ENCODE peak calls at places on chromosome 15, in five cellular contexts. One of them, this sample, is unnamed.

GRCh38 chr15:43067717-43068461 is 37.9 kb downstream of the UBR1 start:
- DNase-seq in activated CD8-positive, alpha-beta T cell treated with anti-CD3 and anti-CD28 coated beads for 36 hours: peak; percentile 31
- DNase-seq in pancreas: no peak
- DNase-seq in ovary: no peak
- DNase-seq in Calu3: no peak
- DNase-seq in this sample: no peak

GRCh38 chr15:74994236-74994635 is 1.1 kb upstream of the SCAMP5 start:
- DNase-seq in ovary: no peak
- DNase-seq in Calu3: no peak
- DNase-seq in pancreas: no peak
- DNase-seq in activated CD8-positive, alpha-beta T cell treated with anti-CD3 and anti-CD28 coated beads for 36 hours: no peak
- DNase-seq in this sample: no peak

GRCh38 chr15:51736069-51736468 is 1.4 kb downstream of the LYSMD2 start:
- DNase-seq in Calu3: no peak
- DNase-seq in pancreas: no peak
- DNase-seq in ovary: no peak
- DNase-seq in activated CD8-positive, alpha-beta T cell treated with anti-CD3 and anti-CD28 coated beads for 36 hours: peak; percentile 48
- DNase-seq in this sample: no peak

GRCh38 chr15:62067448-62068044 is 769 bp downstream of the C2CD4A start:
- DNase-seq in activated CD8-positive, alpha-beta T cell treated with anti-CD3 and anti-CD28 coated beads for 36 hours: peak; percentile 32
- DNase-seq in ovary: peak; percentile 37
- DNase-seq in Calu3: peak; percentile 49
- DNase-seq in pancreas: peak; percentile 49
- DNase-seq in this sample: no peak

GRCh38 chr15:57610130-57610529 is 18.4 kb downstream of the MYZAP start:
- DNase-seq in pancreas: peak; percentile 83
- DNase-seq in Calu3: peak; percentile 67
- DNase-seq in ovary: peak; percentile 69
- DNase-seq in activated CD8-positive, alpha-beta T cell treated with anti-CD3 and anti-CD28 coated beads for 36 hours: no peak
- DNase-seq in this sample: peak; percentile 94

GRCh38 chr15:99416191-99417188 is 149.3 kb upstream of the MEF2A start:
- DNase-seq in ovary: no peak
- DNase-seq in Calu3: no peak
- DNase-seq in pancreas: no peak
- DNase-seq in activated CD8-positive, alpha-beta T cell treated with anti-CD3 and anti-CD28 coated beads for 36 hours: no peak
- DNase-seq in this sample: no peak

GRCh38 chr15:63502843-63503738 is 1.3 kb upstream of the USP3 start:
- DNase-seq in ovary: peak; percentile 78
- DNase-seq in activated CD8-positive, alpha-beta T cell treated with anti-CD3 and anti-CD28 coated beads for 36 hours: peak; percentile 94
- DNase-seq in Calu3: peak; percentile 97
- DNase-seq in pancreas: peak; percentile 94
- DNase-seq in this sample: peak; percentile 76

GRCh38 chr15:65766422-65767263 is 25.4 kb downstream of the DENND4A start:
- DNase-seq in Calu3: no peak
- DNase-seq in activated CD8-positive, alpha-beta T cell treated with anti-CD3 and anti-CD28 coated beads for 36 hours: no peak
- DNase-seq in pancreas: no peak
- DNase-seq in ovary: no peak
- DNase-seq in this sample: no peak

GRCh38 chr15:51908312-51908711 is 63.3 kb downstream of the LEO1 start:
- DNase-seq in ovary: no peak
- DNase-seq in Calu3: no peak
- DNase-seq in activated CD8-positive, alpha-beta T cell treated with anti-CD3 and anti-CD28 coated beads for 36 hours: no peak
- DNase-seq in pancreas: no peak
- DNase-seq in this sample: no peak

GRCh38 chr15:64112077-64112772 is 16.4 kb downstream of the SNX1 start:
- DNase-seq in pancreas: no peak
- DNase-seq in Calu3: no peak
- DNase-seq in ovary: no peak
- DNase-seq in activated CD8-positive, alpha-beta T cell treated with anti-CD3 and anti-CD28 coated beads for 36 hours: no peak
- DNase-seq in this sample: no peak

GRCh38 chr15:58332676-58333400 is 99.0 kb upstream of the LIPC start:
- DNase-seq in ovary: no peak
- DNase-seq in activated CD8-positive, alpha-beta T cell treated with anti-CD3 and anti-CD28 coated beads for 36 hours: no peak
- DNase-seq in Calu3: peak; percentile 4
- DNase-seq in pancreas: peak; percentile 10
- DNase-seq in this sample: peak; percentile 77

DNA sequence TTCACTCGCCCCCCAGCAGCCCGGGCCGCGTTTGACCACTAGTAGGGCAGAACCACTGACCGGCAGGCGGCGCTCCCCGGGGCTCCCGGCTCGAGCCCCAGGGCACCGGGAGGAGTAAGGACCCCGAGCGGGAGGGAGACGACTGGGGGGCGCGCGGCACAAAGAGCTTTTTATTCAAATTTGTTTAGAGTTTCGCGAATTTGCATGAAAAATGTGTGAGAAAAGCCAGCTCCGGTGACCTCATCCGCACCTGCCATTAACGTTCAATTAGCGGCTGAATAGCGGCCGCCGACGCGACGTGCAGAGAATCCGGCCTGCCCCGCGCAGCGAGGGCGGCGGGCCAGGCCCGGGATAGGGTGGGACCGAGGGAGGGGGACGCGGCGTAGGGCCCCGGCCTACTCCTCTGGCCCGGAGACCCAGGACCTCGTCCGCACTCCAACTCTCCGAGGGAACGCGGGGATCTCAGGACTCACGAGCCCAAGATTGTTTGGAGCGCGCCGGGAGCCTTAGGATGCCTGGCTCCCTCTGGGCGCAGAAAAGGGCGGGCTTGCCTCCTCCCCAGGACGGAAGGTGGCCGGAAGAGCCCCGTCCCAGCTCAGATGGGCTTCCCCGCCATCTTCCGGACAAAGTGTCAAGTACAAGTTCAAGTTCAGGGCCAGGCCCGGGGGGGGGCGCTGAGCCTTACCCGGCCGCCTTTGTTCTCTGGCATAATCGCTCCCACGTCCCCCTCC is 64.9 kb upstream of the POLG start:
- DNase-seq in pancreas: no peak
- DNase-seq in ovary: no peak
- DNase-seq in activated CD8-positive, alpha-beta T cell treated with anti-CD3 and anti-CD28 coated beads for 36 hours: peak; percentile 61
- DNase-seq in Calu3: peak; percentile 62
- DNase-seq in this sample: no peak
- TF ChIP-seq CTCF in pancreas: no peak
- TF ChIP-seq CTCF in ovary: no peak
- TF ChIP-seq CTCF in activated CD8-positive, alpha-beta T cell treated with anti-CD3 and anti-CD28 coated beads for 36 hours: peak; percentile 52
- TF ChIP-seq CTCF in Calu3: peak; percentile 66
- TF ChIP-seq CTCF in this sample: peak; percentile 61

GRCh38 chr15:100926258-100926657 is 7.1 kb downstream of the LRRK1 start:
- DNase-seq in pancreas: no peak
- DNase-seq in Calu3: no peak
- DNase-seq in ovary: no peak
- DNase-seq in activated CD8-positive, alpha-beta T cell treated with anti-CD3 and anti-CD28 coated beads for 36 hours: no peak
- DNase-seq in this sample: no peak
- TF ChIP-seq CTCF in pancreas: no peak
- TF ChIP-seq CTCF in Calu3: no peak
- TF ChIP-seq CTCF in ovary: no peak
- TF ChIP-seq CTCF in activated CD8-positive, alpha-beta T cell treated with anti-CD3 and anti-CD28 coated beads for 36 hours: no peak
- TF ChIP-seq CTCF in this sample: no peak

GRCh38 chr15:88939486-88939806 is 26.3 kb upstream of the MFGE8 start:
- DNase-seq in Calu3: no peak
- DNase-seq in pancreas: no peak
- DNase-seq in activated CD8-positive, alpha-beta T cell treated with anti-CD3 and anti-CD28 coated beads for 36 hours: no peak
- DNase-seq in ovary: no peak
- DNase-seq in this sample: no peak

GRCh38 chr15:88940110-88940675 is 27.0 kb upstream of the MFGE8 start:
- DNase-seq in activated CD8-positive, alpha-beta T cell treated with anti-CD3 and anti-CD28 coated beads for 36 hours: no peak
- DNase-seq in ovary: no peak
- DNase-seq in pancreas: no peak
- DNase-seq in Calu3: no peak
- DNase-seq in this sample: no peak

DNA sequence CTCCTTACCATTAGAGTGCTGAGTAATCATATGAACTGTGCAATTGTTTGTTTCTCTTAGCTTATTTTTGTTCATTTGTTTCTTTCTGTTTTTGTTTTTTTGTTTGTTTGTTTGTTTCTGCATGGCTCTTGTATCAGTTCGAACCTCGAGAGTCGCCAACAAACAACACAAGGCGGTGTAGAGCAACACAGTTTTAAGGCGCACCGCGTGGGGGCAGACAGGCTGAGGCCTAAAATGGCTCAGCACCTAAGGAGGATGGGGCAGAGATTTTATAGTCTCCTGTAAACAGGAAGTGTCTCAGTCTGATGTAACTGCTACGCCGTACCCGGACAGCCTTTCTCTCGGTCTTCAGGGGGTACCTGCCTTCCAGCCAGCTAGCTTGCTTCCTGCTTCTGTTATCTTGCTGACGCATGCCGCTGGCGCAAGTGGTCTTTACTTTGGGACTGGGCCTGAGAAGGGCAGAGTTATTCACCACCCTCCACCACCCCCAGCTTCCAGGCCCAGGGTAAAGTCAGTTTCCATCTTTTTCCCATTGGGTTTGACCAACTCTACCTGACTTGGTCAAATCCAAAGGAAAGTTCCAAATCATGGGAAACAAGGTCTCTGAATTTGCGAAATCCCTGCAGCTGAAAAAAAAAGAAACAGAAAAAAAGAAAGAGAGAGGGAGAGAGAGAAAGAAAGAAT is 25.8 kb upstream of the MFGE8 start:
- DNase-seq in ovary: no peak
- DNase-seq in Calu3: no peak
- DNase-seq in activated CD8-positive, alpha-beta T cell treated with anti-CD3 and anti-CD28 coated beads for 36 hours: no peak
- DNase-seq in pancreas: no peak
- DNase-seq in this sample: no peak
- TF ChIP-seq CTCF in ovary: no peak
- TF ChIP-seq CTCF in Calu3: no peak
- TF ChIP-seq CTCF in activated CD8-positive, alpha-beta T cell treated with anti-CD3 and anti-CD28 coated beads for 36 hours: no peak
- TF ChIP-seq CTCF in pancreas: no peak
- TF ChIP-seq CTCF in this sample: no peak

DNA sequence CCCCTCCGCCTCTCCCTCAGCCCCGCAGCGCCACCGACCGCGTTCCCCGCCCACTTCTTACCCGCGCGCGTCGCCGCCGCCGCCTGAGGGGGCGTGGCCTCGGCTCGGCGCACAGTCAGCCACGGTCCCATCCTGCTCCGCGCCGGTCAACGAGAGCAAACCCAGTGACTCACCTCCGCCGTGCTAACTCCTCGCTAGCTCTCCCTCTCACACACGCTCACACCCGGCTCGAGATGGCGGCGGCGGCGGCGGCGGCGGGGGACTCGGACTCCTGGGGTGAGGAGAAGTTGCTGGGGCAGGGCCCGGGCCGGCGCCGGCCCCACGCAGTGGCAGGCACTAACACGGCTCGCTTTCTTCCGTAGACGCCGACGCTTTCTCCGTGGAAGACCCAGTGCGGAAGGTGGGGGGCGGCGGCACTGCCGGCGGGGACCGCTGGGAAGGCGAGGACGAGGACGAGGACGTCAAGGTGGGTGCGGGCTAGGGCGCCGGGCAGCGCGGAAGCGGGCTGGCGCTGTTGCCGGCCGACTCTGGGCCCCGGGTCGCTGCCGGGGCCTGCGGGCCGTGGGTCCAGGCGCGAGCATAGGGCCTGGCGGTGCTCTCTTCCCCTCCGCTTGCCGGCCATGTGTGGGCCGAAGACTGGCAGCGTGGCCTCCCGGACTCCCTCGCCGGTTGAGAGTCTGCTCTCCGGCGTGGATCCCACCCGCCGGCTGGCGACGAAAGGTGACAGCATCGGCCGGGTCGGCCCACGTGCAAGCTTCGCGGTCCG is at the start of gene EIF3J:
- DNase-seq in ovary: peak; percentile 96
- DNase-seq in Calu3: peak; percentile 91
- DNase-seq in activated CD8-positive, alpha-beta T cell treated with anti-CD3 and anti-CD28 coated beads for 36 hours: peak; percentile 95
- DNase-seq in pancreas: peak; percentile 97
- DNase-seq in this sample: peak; percentile 77
- TF ChIP-seq CTCF in ovary: no peak
- TF ChIP-seq CTCF in Calu3: no peak
- TF ChIP-seq CTCF in activated CD8-positive, alpha-beta T cell treated with anti-CD3 and anti-CD28 coated beads for 36 hours: no peak
- TF ChIP-seq CTCF in pancreas: no peak
- TF ChIP-seq CTCF in this sample: no peak

GRCh38 chr15:48315041-48315440 is 16.2 kb upstream of the DUT start:
- DNase-seq in ovary: no peak
- DNase-seq in activated CD8-positive, alpha-beta T cell treated with anti-CD3 and anti-CD28 coated beads for 36 hours: no peak
- DNase-seq in pancreas: no peak
- DNase-seq in Calu3: no peak
- DNase-seq in this sample: no peak
- TF ChIP-seq CTCF in ovary: no peak
- TF ChIP-seq CTCF in activated CD8-positive, alpha-beta T cell treated with anti-CD3 and anti-CD28 coated beads for 36 hours: no peak
- TF ChIP-seq CTCF in pancreas: no peak
- TF ChIP-seq CTCF in Calu3: no peak
- TF ChIP-seq CTCF in this sample: no peak

GRCh38 chr15:91968610-91969009 is 115.1 kb downstream of the SLCO3A1 start:
- DNase-seq in Calu3: no peak
- DNase-seq in activated CD8-positive, alpha-beta T cell treated with anti-CD3 and anti-CD28 coated beads for 36 hours: no peak
- DNase-seq in ovary: no peak
- DNase-seq in pancreas: no peak
- DNase-seq in this sample: no peak
- TF ChIP-seq CTCF in Calu3: no peak
- TF ChIP-seq CTCF in activated CD8-positive, alpha-beta T cell treated with anti-CD3 and anti-CD28 coated beads for 36 hours: no peak
- TF ChIP-seq CTCF in ovary: no peak
- TF ChIP-seq CTCF in pancreas: no peak
- TF ChIP-seq CTCF in this sample: no peak